ENCODE peak calls at places on chromosome 18, in six cellular contexts. A is WTC11, V is tibial artery, U is cardiac fibroblast, R is tibial nerve, S is prostate gland. Y is an unnamed sample.

GRCh38 chr18:35029770-35030169 is 11.4 kb upstream of the MAPRE2 start:
- DNase-seq in S (no peak), A (no peak), V (no peak), U (peak; percentile 42), R (no peak), Y (no peak)

GRCh38 chr18:51168960-51169662 is 28.4 kb downstream of the MEX3C start:
- DNase-seq in R (no peak), V (no peak), S (no peak), U (no peak), A (no peak), Y (no peak)

GRCh38 chr18:22210331-22210754 is 41.0 kb downstream of the GATA6 start:
- DNase-seq in S (no peak), A (no peak), U (peak; percentile 55), V (no peak), R (no peak), Y (no peak)

GRCh38 chr18:51066273-51066672 is 36.3 kb downstream of the SMAD4 start:
- DNase-seq in S (no peak), A (no peak), V (no peak), U (peak; percentile 59), R (no peak), Y (no peak)

GRCh38 chr18:79058007-79058406 is 11.2 kb upstream of the ATP9B start:
- DNase-seq in S (no peak), A (no peak), R (no peak), V (no peak), U (no peak), Y (no peak)

GRCh38 chr18:63741769-63742168 is 33.4 kb upstream of the SERPINB7 start:
- DNase-seq in U (peak; percentile 58), A (no peak), V (no peak), S (no peak), R (no peak), Y (no peak)

GRCh38 chr18:48997985-48998831 is 47.4 kb upstream of the SMAD7 start:
- DNase-seq in S (no peak), R (no peak), V (peak; percentile 94), A (peak; percentile 54), U (peak; percentile 97), Y (no peak)

GRCh38 chr18:5824370-5824984 is 70.8 kb downstream of the TMEM200C start:
- DNase-seq in U (no peak), A (no peak), V (no peak), R (no peak), S (no peak), Y (no peak)

GRCh38 chr18:41864216-41864615 is 90.8 kb upstream of the PIK3C3 start:
- DNase-seq in V (no peak), A (no peak), R (no peak), S (no peak), U (no peak), Y (no peak)

GRCh38 chr18:48775372-48776160 is 175.2 kb downstream of the SMAD7 start:
- DNase-seq in S (no peak), U (no peak), V (no peak), A (no peak), R (no peak), Y (no peak)

GRCh38 chr18:21602302-21602592 is 1.7 kb upstream of the ESCO1 start:
- DNase-seq in A (no peak), R (no peak), U (no peak), S (no peak), V (no peak), Y (no peak)

GRCh38 chr18:43622024-43622423 is 344.7 kb upstream of the SYT4 start:
- DNase-seq in U (no peak), V (no peak), A (no peak), R (no peak), S (no peak), Y (no peak)

GRCh38 chr18:3177902-3178687 is 41.7 kb downstream of the MYOM1 start:
- DNase-seq in V (peak; percentile 79), A (no peak), R (peak; percentile 73), U (peak; percentile 16), S (no peak), Y (no peak)

GRCh38 chr18:34001376-34001775 is 223.3 kb downstream of the NOL4 start:
- DNase-seq in V (no peak), U (no peak), A (no peak), S (no peak), R (no peak), Y (no peak)

GRCh38 chr18:9329471-9329870 is 5.1 kb upstream of the TWSG1 start:
- DNase-seq in S (no peak), U (no peak), A (no peak), R (no peak), V (no peak), Y (no peak)

GRCh38 chr18:24397131-24397693 is 412 bp downstream of the OSBPL1A start:
- DNase-seq in S (peak; percentile 67), A (no peak), R (peak; percentile 91), V (peak; percentile 85), U (peak; percentile 76), Y (peak; percentile 48)

DNA sequence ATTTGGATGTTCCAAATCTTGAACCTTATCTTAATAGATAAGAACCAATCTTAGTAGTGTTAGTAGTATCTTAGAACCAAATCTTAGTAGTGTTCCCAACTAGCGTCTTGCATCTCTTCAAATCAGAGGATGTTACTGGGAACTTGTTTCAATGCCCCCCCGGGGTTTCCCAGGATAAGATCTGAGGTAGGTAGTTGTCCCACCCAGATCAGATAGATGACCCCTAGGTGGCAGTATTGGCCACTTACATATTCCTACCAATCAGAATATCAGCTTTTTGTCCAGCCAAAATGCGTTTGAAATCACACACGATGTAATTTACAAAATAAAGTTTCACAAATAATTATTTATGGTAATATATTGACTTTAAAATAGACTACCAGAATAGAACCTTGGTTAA is 314.8 kb downstream of the MBD2 start:
- DNase-seq in U (peak; percentile 66), S (peak; percentile 5), V (no peak), A (peak; percentile 36), R (peak; percentile 30), Y (no peak)
- TF ChIP-seq CTCF in U (peak; percentile 54), S (no peak), V (peak; percentile 10), A (peak; percentile 35), R (no peak), Y (peak; percentile 61)

DNA sequence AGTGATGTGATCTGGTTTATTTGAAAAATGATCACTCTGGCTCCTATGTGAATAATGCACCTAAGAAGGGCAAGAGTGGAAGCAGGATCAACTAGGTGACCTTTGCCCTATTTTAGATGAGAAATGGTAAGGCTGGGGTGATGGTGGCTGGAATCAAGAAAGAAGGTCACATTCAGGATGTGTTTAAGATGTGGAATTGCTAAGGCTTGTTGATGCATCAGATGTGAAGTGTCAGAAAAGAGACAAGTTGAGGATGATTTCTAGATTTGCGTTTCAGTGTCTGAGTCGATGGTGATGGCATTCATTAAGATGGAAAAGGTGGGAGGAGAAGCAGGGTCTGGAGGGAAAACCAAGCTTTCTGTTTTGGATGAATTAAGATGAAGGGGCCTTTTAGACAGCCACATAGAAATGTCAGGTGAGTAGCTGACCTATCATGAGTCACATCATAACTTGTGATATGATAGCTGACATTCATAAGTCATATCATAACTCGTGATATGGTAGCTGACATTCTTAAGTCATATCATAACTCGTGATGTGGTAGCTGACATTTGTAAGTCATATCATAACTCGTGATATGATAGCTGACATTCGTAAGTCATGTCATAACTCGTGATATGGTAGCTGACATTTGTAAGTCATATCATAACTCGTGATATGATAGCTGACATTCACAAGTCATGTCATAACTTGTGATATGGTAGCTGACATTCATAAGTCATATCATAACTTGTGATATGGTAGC is 101.2 kb upstream of the SEC11C start:
- DNase-seq in R (no peak), A (no peak), U (no peak), S (no peak), V (no peak), Y (no peak)
- TF ChIP-seq CTCF in R (no peak), A (no peak), U (no peak), S (no peak), V (no peak), Y (no peak)

DNA sequence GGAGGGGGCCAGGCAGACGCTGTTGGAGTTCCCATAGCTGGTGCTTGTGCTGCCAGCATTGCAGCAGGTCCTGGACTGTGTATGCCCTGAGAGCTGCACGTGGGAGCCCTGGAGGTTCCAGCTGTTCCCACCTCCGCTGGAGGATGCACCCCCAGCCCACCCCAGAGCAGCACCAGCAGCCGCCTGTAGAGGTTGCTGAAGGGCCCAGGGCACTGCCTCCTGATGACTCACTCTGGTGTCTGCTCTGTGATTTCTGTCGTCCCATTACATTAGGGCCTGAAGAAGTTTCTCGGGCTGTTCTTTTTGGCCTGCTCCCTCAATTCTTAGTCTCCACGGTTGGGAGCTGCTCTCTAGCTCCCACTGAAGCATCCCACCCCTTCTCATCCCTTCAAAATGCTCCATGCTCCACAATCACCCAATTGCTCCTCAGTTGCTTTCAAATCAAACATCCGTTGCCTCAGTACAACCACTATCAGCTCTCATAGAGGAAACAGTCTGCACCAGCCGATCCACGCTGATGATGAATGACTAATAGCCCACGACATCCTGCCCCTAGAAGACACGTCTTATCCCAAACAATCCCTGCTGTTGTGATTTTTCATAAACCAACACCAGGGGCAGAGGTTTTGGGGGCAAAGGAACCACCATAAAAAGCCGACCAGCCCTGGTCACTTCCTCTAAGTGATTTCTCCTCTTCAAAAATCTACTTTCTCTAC is 65.2 kb upstream of the RNF152 start:
- DNase-seq in U (peak; percentile 55), S (no peak), V (no peak), R (no peak), A (peak; percentile 29), Y (no peak)
- TF ChIP-seq CTCF in U (peak; percentile 26), S (no peak), V (no peak), R (no peak), A (no peak), Y (no peak)

GRCh38 chr18:37253424-37254255 is 312.0 kb downstream of the CELF4 start:
- DNase-seq in S (no peak), R (no peak), A (peak; percentile 66), U (no peak), V (no peak), Y (peak; percentile 61)
- TF ChIP-seq CTCF in S (no peak), R (no peak), A (no peak), U (no peak), V (no peak), Y (no peak)

DNA sequence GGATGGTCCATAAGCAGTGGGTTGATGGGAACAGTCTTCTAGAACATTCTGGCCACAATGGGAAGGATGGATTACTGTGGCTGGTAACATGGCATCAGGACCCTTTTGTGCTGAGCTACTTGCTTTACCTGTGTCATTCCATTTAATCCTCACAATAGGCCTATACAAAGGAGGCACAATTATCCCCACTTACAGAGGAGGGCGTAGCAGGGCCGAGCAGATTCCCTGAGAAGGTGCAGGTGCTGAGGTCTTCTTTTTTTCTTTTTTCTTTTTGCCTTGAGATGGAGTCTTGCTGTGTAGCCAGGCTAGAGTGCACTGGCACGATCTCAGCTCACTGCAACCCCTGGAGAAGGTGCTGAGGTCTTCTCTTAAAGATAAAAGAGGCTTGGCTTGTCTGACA is 6.7 kb upstream of the LRRC30 start:
- DNase-seq in A (no peak), U (no peak), S (no peak), V (no peak), R (no peak), Y (no peak)
- TF ChIP-seq CTCF in A (no peak), U (no peak), S (no peak), V (no peak), R (no peak), Y (no peak)

DNA sequence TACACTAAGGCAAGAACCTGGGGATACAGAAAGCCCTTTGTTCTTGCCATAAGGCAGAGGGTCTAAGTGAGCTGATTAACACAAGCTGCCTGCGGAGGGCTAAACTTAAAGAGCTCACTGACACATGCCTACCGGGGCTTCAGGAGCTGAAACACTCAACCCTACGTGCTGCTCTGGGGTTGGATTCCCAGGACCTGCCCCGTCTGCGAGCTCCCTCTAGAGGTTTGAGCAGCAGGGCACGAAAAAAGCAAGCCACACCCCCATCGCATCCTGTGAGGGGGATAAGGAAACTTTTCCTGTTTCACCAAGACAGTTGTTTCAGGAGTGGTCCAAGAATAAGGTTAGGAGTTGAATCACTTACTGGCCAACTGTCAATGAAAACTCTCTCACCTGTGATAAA is 562.1 kb downstream of the TMX3 start:
- DNase-seq in R (no peak), S (no peak), A (peak; percentile 73), V (no peak), U (no peak), Y (no peak)
- TF ChIP-seq CTCF in R (no peak), S (no peak), A (peak; percentile 18), V (no peak), U (no peak), Y (no peak)

Y was measured in endothelial cell.